ENCODE peak calls at places on chromosome 15, in six cellular contexts. One of them, this sample, is unnamed.

GRCh38 chr15:96270581-96271172 is 59.8 kb upstream of the NR2F2 start:
- DNase-seq in H1: no peak
- DNase-seq in transverse colon: no peak
- DNase-seq in A549: no peak
- DNase-seq in GM12878: no peak
- DNase-seq in ovary: no peak
- DNase-seq in this sample: peak; percentile 42

GRCh38 chr15:58497036-58497785 is 65.4 kb downstream of the LIPC start:
- DNase-seq in transverse colon: no peak
- DNase-seq in H1: no peak
- DNase-seq in GM12878: no peak
- DNase-seq in ovary: no peak
- DNase-seq in A549: no peak
- DNase-seq in this sample: no peak

GRCh38 chr15:67504061-67504460 is 16.9 kb upstream of the C15orf61 start:
- DNase-seq in A549: no peak
- DNase-seq in ovary: no peak
- DNase-seq in GM12878: no peak
- DNase-seq in H1: no peak
- DNase-seq in transverse colon: no peak
- DNase-seq in this sample: no peak

GRCh38 chr15:37903932-37904493 is 30.4 kb upstream of the TMCO5A start:
- DNase-seq in GM12878: no peak
- DNase-seq in ovary: no peak
- DNase-seq in A549: no peak
- DNase-seq in transverse colon: no peak
- DNase-seq in H1: no peak
- DNase-seq in this sample: no peak

GRCh38 chr15:100020614-100021013 is 287.4 kb upstream of the LYSMD4 start:
- DNase-seq in H1: no peak
- DNase-seq in GM12878: no peak
- DNase-seq in A549: no peak
- DNase-seq in transverse colon: no peak
- DNase-seq in ovary: no peak
- DNase-seq in this sample: no peak

GRCh38 chr15:44261007-44261706 is 27.4 kb upstream of the GOLM2 start:
- DNase-seq in H1: peak; percentile 55
- DNase-seq in ovary: no peak
- DNase-seq in transverse colon: no peak
- DNase-seq in A549: no peak
- DNase-seq in GM12878: no peak
- DNase-seq in this sample: no peak

GRCh38 chr15:91357011-91357410 is 257.0 kb downstream of the SV2B start:
- DNase-seq in transverse colon: no peak
- DNase-seq in ovary: no peak
- DNase-seq in H1: no peak
- DNase-seq in A549: no peak
- DNase-seq in GM12878: no peak
- DNase-seq in this sample: no peak

GRCh38 chr15:101497484-101498034 is 8.1 kb upstream of the PCSK6 start:
- DNase-seq in ovary: no peak
- DNase-seq in A549: no peak
- DNase-seq in transverse colon: peak; percentile 75
- DNase-seq in H1: peak; percentile 27
- DNase-seq in GM12878: no peak
- DNase-seq in this sample: peak; percentile 80

GRCh38 chr15:83282859-83283812 is 1.3 kb downstream of the BNC1 start:
- DNase-seq in A549: no peak
- DNase-seq in ovary: no peak
- DNase-seq in GM12878: no peak
- DNase-seq in H1: peak; percentile 73
- DNase-seq in transverse colon: no peak
- DNase-seq in this sample: peak; percentile 78

GRCh38 chr15:66741646-66742045 is 39.6 kb downstream of the SMAD6 start:
- DNase-seq in A549: no peak
- DNase-seq in transverse colon: no peak
- DNase-seq in ovary: peak; percentile 21
- DNase-seq in GM12878: no peak
- DNase-seq in H1: no peak
- DNase-seq in this sample: no peak

GRCh38 chr15:25345943-25346342 is 92.9 kb downstream of the UBE3A start:
- DNase-seq in ovary: no peak
- DNase-seq in A549: no peak
- DNase-seq in H1: peak; percentile 52
- DNase-seq in GM12878: no peak
- DNase-seq in transverse colon: no peak
- DNase-seq in this sample: no peak

GRCh38 chr15:97061392-97061791 is 730.9 kb downstream of the NR2F2 start:
- DNase-seq in ovary: no peak
- DNase-seq in H1: no peak
- DNase-seq in transverse colon: no peak
- DNase-seq in GM12878: no peak
- DNase-seq in A549: no peak
- DNase-seq in this sample: no peak

GRCh38 chr15:91329914-91330313 is 229.9 kb downstream of the SV2B start:
- DNase-seq in GM12878: no peak
- DNase-seq in A549: no peak
- DNase-seq in H1: no peak
- DNase-seq in ovary: no peak
- DNase-seq in transverse colon: no peak
- DNase-seq in this sample: no peak

GRCh38 chr15:38611228-38611627 is 46.6 kb upstream of the RASGRP1 start:
- DNase-seq in A549: no peak
- DNase-seq in GM12878: no peak
- DNase-seq in H1: no peak
- DNase-seq in ovary: no peak
- DNase-seq in transverse colon: no peak
- DNase-seq in this sample: no peak

GRCh38 chr15:89108865-89109660 is 20.8 kb downstream of the ABHD2 start:
- DNase-seq in ovary: no peak
- DNase-seq in transverse colon: no peak
- DNase-seq in H1: no peak
- DNase-seq in A549: no peak
- DNase-seq in GM12878: no peak
- DNase-seq in this sample: no peak

GRCh38 chr15:91954211-91954804 is 100.8 kb downstream of the SLCO3A1 start:
- DNase-seq in ovary: no peak
- DNase-seq in A549: no peak
- DNase-seq in GM12878: no peak
- DNase-seq in transverse colon: peak; percentile 67
- DNase-seq in H1: no peak
- DNase-seq in this sample: no peak

GRCh38 chr15:73647259-73648026 is 14.3 kb upstream of the NPTN start:
- DNase-seq in H1: no peak
- DNase-seq in A549: no peak
- DNase-seq in ovary: no peak
- DNase-seq in transverse colon: no peak
- DNase-seq in GM12878: no peak
- DNase-seq in this sample: no peak

GRCh38 chr15:59741274-59741906 is 52.3 kb upstream of the BNIP2 start:
- DNase-seq in H1: no peak
- DNase-seq in GM12878: no peak
- DNase-seq in A549: no peak
- DNase-seq in ovary: no peak
- DNase-seq in transverse colon: no peak
- DNase-seq in this sample: no peak

GRCh38 chr15:66472176-66472999 is 25.2 kb downstream of the SNAPC5 start:
- DNase-seq in GM12878: peak; percentile 78
- DNase-seq in transverse colon: peak; percentile 11
- DNase-seq in H1: no peak
- DNase-seq in A549: no peak
- DNase-seq in ovary: no peak
- DNase-seq in this sample: no peak

GRCh38 chr15:58629625-58630024 is 119.9 kb downstream of the ADAM10 start:
- DNase-seq in H1: no peak
- DNase-seq in GM12878: no peak
- DNase-seq in ovary: no peak
- DNase-seq in transverse colon: no peak
- DNase-seq in A549: no peak
- DNase-seq in this sample: no peak

GRCh38 chr15:73694419-73694818 is 10.2 kb downstream of the CD276 start:
- DNase-seq in A549: no peak
- DNase-seq in H1: no peak
- DNase-seq in GM12878: no peak
- DNase-seq in ovary: no peak
- DNase-seq in transverse colon: no peak
- DNase-seq in this sample: no peak

GRCh38 chr15:96347181-96348111 is 16.9 kb downstream of the NR2F2 start:
- DNase-seq in ovary: peak; percentile 77
- DNase-seq in A549: no peak
- DNase-seq in H1: peak; percentile 73
- DNase-seq in GM12878: no peak
- DNase-seq in transverse colon: no peak
- DNase-seq in this sample: no peak

GRCh38 chr15:57703387-57703786 is 3.1 kb upstream of the POLR2M start:
- DNase-seq in H1: no peak
- DNase-seq in transverse colon: no peak
- DNase-seq in ovary: no peak
- DNase-seq in GM12878: no peak
- DNase-seq in A549: no peak
- DNase-seq in this sample: no peak

GRCh38 chr15:36885709-36886108 is 214.6 kb downstream of the MEIS2 start:
- DNase-seq in GM12878: no peak
- DNase-seq in A549: no peak
- DNase-seq in H1: no peak
- DNase-seq in transverse colon: no peak
- DNase-seq in ovary: no peak
- DNase-seq in this sample: no peak

GRCh38 chr15:52019394-52020252 is 604 bp downstream of the MAPK6 start:
- DNase-seq in transverse colon: peak; percentile 92
- DNase-seq in ovary: peak; percentile 83
- DNase-seq in GM12878: no peak
- DNase-seq in A549: peak; percentile 95
- DNase-seq in H1: peak; percentile 79
- DNase-seq in this sample: peak; percentile 94

GRCh38 chr15:52021128-52021671 is 2.2 kb downstream of the MAPK6 start:
- DNase-seq in H1: no peak
- DNase-seq in ovary: peak; percentile 49
- DNase-seq in A549: peak; percentile 86
- DNase-seq in transverse colon: peak; percentile 47
- DNase-seq in GM12878: no peak
- DNase-seq in this sample: no peak

GRCh38 chr15:52020253-52021085 is 1.4 kb downstream of the MAPK6 start:
- DNase-seq in transverse colon: no peak
- DNase-seq in H1: no peak
- DNase-seq in ovary: no peak
- DNase-seq in A549: no peak
- DNase-seq in GM12878: no peak
- DNase-seq in this sample: no peak

GRCh38 chr15:52018244-52018643 is 775 bp upstream of the MAPK6 start:
- DNase-seq in A549: no peak
- DNase-seq in GM12878: no peak
- DNase-seq in ovary: no peak
- DNase-seq in transverse colon: no peak
- DNase-seq in H1: no peak
- DNase-seq in this sample: no peak

DNA sequence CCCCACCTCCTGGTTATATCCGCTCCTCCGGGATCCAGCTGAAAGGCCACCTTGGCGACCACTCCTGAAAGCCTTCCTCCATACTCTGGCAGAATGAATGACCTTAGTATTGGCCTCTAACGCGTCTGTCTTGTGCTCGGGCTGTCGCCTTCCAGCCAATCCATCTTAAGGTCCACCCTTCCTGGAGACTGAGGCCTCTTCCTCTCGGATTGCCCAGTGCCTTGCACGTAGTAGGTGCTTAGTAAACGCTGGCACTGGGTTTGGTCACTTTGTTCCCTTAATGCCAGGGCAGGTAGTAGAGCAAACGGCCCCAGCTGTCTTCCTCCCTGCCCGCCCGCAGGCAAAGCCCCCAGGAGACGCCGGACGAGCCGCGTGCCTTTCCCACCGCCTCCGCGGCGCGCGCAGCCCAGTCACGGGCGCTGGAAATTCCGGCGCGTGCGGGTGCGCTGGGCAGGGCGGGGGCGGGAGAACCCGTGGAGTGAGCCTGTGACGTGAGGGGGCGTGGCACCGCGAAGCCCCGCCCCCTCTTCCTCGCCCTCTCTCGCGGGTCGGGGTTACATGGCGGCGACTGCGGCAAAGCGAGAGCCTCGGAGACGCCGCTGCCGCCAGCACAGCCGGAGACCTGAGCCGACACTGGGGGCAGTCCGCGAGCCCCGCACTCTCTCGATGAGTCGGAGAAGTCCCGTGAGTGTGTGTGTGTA is at the start of gene MAPK6:
- DNase-seq in transverse colon: peak; percentile 95
- DNase-seq in GM12878: peak; percentile 71
- DNase-seq in H1: peak; percentile 95
- DNase-seq in ovary: peak; percentile 94
- DNase-seq in A549: peak; percentile 95
- DNase-seq in this sample: peak; percentile 98
- TF ChIP-seq EP300 in transverse colon: peak; percentile 5
- TF ChIP-seq EP300 in GM12878: no peak
- TF ChIP-seq EP300 in H1: no peak
- TF ChIP-seq EP300 in ovary: peak; percentile 72
- TF ChIP-seq EP300 in A549: no peak
- TF ChIP-seq EP300 in this sample: no peak

GRCh38 chr15:42359990-42360389 is 689 bp downstream of the CAPN3 start:
- DNase-seq in GM12878: no peak
- DNase-seq in A549: no peak
- DNase-seq in H1: no peak
- DNase-seq in transverse colon: no peak
- DNase-seq in ovary: no peak
- DNase-seq in this sample: no peak
- H3K4me1 ChIP-seq in GM12878: no peaks in the 10 kb centered on the region
- H3K4me1 ChIP-seq in A549: no peaks in the 10 kb centered on the region
- H3K4me1 ChIP-seq in H1: peaks cover 6% of the 10 kb centered on the region
- H3K4me1 ChIP-seq in transverse colon: no peaks in the 10 kb centered on the region
- H3K4me1 ChIP-seq in ovary: no peaks in the 10 kb centered on the region
- H3K4me1 ChIP-seq in this sample: no peaks in the 10 kb centered on the region

DNA sequence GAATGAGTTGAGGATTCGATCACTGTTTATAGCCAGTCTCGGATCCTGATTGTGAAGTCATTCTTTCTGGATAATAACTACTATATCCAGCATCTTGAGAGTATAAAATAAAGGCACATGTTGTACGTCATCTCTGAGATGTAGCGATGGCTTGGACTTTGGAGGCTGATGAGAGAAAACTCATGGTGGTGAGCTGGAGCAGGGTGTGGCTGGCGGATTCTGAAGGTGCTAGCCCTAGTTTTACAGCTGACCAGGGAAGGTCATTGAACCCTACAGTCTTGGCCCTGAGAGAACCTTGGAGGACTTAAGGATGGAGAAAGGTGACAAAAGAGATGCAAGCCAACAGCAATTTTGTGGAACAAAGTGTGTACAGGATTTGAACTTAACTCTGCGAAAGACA is 153.8 kb downstream of the IGF1R start:
- DNase-seq in ovary: no peak
- DNase-seq in A549: no peak
- DNase-seq in H1: no peak
- DNase-seq in GM12878: no peak
- DNase-seq in transverse colon: peak; percentile 51
- DNase-seq in this sample: no peak
- TF ChIP-seq POLR2A in ovary: no peak
- TF ChIP-seq POLR2A in A549: no peak
- TF ChIP-seq POLR2A in H1: no peak
- TF ChIP-seq POLR2A in GM12878: no peak
- TF ChIP-seq POLR2A in transverse colon: no peak
- TF ChIP-seq POLR2A in this sample: no peak

GRCh38 chr15:68808091-68808490 is 12.6 kb downstream of the ANP32A start:
- DNase-seq in A549: no peak
- DNase-seq in GM12878: no peak
- DNase-seq in transverse colon: peak; percentile 2
- DNase-seq in H1: peak; percentile 35
- DNase-seq in ovary: no peak
- DNase-seq in this sample: no peak
- TF ChIP-seq EP300 in A549: no peak
- TF ChIP-seq EP300 in GM12878: no peak
- TF ChIP-seq EP300 in transverse colon: no peak
- TF ChIP-seq EP300 in H1: no peak
- TF ChIP-seq EP300 in ovary: no peak
- TF ChIP-seq EP300 in this sample: no peak

GRCh38 chr15:50803479-50803878 is 38.0 kb upstream of the SPPL2A start:
- DNase-seq in transverse colon: no peak
- DNase-seq in ovary: no peak
- DNase-seq in A549: no peak
- DNase-seq in GM12878: no peak
- DNase-seq in H1: no peak
- DNase-seq in this sample: no peak
- H3K4me1 ChIP-seq in transverse colon: peaks cover 3% of the 10 kb centered on the region
- H3K4me1 ChIP-seq in ovary: no peaks in the 10 kb centered on the region
- H3K4me1 ChIP-seq in A549: no peaks in the 10 kb centered on the region
- H3K4me1 ChIP-seq in GM12878: peaks cover 20% of the 10 kb centered on the region
- H3K4me1 ChIP-seq in H1: no peaks in the 10 kb centered on the region
- H3K4me1 ChIP-seq in this sample: no peaks in the 10 kb centered on the region